ENCODE peak calls at places on chromosomes 11 and 22, in four cellular contexts. S, M, F and R are unnamed samples.

GRCh38 chr22:24683671-24684070 is 80.7 kb downstream of the GGT1 start:
- DNase-seq in S (no peak), M (no peak), F (peak), R (no peak)

GRCh38 chr22:32389685-32390084 is 22.4 kb downstream of the RTCB start:
- DNase-seq in M (no peak), S (no peak), F (peak), R (peak)

GRCh38 chr11:88807349-88807748 is 258.4 kb downstream of the GRM5 start:
- DNase-seq in F (no peak), M (no peak), S (no peak), R (no peak)

GRCh38 chr11:74409633-74410032 is 11.4 kb upstream of the PGM2L1 start:
- DNase-seq in F (no peak), M (no peak), S (no peak), R (no peak)

GRCh38 chr11:13644997-13645667 is 23.3 kb upstream of the FAR1 start:
- DNase-seq in M (no peak), S (no peak), F (no peak), R (no peak)

GRCh38 chr11:94926698-94927237 is 46.6 kb downstream of the CWC15 start:
- DNase-seq in M (peak), S (peak), F (peak), R (no peak)

GRCh38 chr11:129605815-129606214 is 209.8 kb upstream of the TMEM45B start:
- DNase-seq in S (no peak), F (no peak), M (no peak), R (no peak)

GRCh38 chr11:34423300-34423699 is 15.4 kb upstream of the CAT start:
- DNase-seq in M (no peak), S (no peak), F (no peak), R (no peak)

GRCh38 chr11:64853709-64854108 is 9.3 kb upstream of the CDC42BPG start:
- DNase-seq in F (no peak), M (no peak), S (no peak), R (no peak)

GRCh38 chr11:18383388-18384156 is 10.8 kb upstream of the LDHA start:
- DNase-seq in M (peak), S (peak), F (peak), R (peak)

GRCh38 chr11:45739866-45740265 is 65.1 kb upstream of the SLC35C1 start:
- DNase-seq in F (no peak), S (no peak), M (no peak), R (no peak)

GRCh38 chr11:63683133-63683991 is 2.1 kb downstream of the RTN3 start:
- DNase-seq in S (no peak), F (peak), M (no peak), R (no peak)

GRCh38 chr11:82782825-82783374 is 49.2 kb upstream of the FAM181B start:
- DNase-seq in M (no peak), F (no peak), S (no peak), R (no peak)

GRCh38 chr11:70503878-70504240 is 105.5 kb downstream of the CTTN start:
- DNase-seq in M (peak), S (peak), F (no peak), R (no peak)

GRCh38 chr22:36056980-36057379 is 28.4 kb upstream of the RBFOX2 start:
- DNase-seq in M (no peak), F (peak), S (no peak), R (no peak)

GRCh38 chr11:61999141-61999975 is 31.9 kb upstream of the FTH1 start:
- DNase-seq in M (no peak), S (no peak), F (no peak), R (no peak)

GRCh38 chr11:102139081-102139498 is 28.8 kb downstream of the YAP1 start:
- DNase-seq in M (no peak), F (peak), S (no peak), R (no peak)

GRCh38 chr22:41917375-41917905 is 2.6 kb upstream of the SHISA8 start:
- DNase-seq in S (no peak), F (no peak), M (no peak), R (no peak)

GRCh38 chr22:26485013-26485412 is 1.3 kb downstream of the SRRD start:
- DNase-seq in S (no peak), F (no peak), M (no peak), R (no peak)

GRCh38 chr11:18050853-18051252 is 4.8 kb upstream of the TPH1 start:
- DNase-seq in S (no peak), F (no peak), M (no peak), R (no peak)

GRCh38 chr11:133841279-133842043 is 3.9 kb downstream of the SPATA19 start:
- DNase-seq in S (no peak), F (no peak), M (no peak), R (no peak)

GRCh38 chr11:46601129-46601528 is 7.3 kb upstream of the AMBRA1 start:
- DNase-seq in M (no peak), F (peak), S (no peak), R (no peak)

GRCh38 chr11:122776546-122776945 is 61.8 kb upstream of the CRTAM start:
- DNase-seq in F (no peak), S (no peak), M (no peak), R (no peak)

GRCh38 chr11:123654566-123655081 is at the start of gene SCN3B:
- DNase-seq in F (peak), M (peak), S (peak), R (peak)

GRCh38 chr22:17368727-17369552 is at the start of gene CECR2:
- DNase-seq in M (peak), S (peak), F (no peak), R (no peak)

GRCh38 chr11:54944211-54944610 is 237.6 kb downstream of the OR4A5 start:
- DNase-seq in S (no peak), M (no peak), F (no peak), R (no peak)

DNA sequence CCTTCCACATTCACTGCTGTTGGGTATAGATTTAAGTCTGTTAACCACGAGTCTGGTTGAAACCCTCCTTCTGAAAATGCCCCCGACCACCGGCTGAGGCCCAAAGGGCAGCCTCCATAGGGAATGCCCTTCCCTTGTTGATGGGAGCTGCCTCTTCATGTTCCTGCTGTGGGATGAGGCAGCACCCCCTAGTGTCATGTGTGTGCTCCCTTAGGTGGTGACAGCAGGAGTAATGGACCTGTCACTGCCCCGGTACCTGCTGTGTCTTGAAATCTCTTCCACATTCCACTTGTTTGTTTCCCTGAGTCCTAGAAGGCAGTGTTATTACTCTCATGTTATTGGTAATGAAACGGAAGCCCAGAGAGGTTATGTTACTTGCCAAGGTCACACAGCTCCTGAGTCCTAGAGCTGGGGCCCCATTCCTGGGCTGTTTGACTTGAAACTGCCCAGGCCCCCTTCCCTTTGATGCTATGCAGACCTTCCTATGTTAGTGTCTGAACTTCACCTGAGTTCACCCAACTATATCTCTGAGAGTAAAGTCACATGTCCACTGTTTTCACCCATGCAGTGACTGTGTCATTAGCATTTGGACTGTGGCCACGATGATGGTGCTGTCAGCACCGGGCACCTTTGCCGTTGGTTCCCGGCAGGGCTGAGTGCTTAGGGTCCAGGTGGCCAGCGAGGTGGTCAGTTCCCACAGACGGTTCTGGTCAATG is 234.3 kb downstream of the TBC1D22A start:
- DNase-seq in F (no peak), M (no peak), S (peak), R (no peak)
- TF ChIP-seq CTCF in F (peak), M (peak), S (no peak), R (no peak)

GRCh38 chr11:43787823-43788222 is 92.8 kb upstream of the ALKBH3 start:
- DNase-seq in M (no peak), S (no peak), F (no peak), R (no peak)
- TF ChIP-seq CTCF in M (no peak), S (no peak), F (no peak), R (no peak)

GRCh38 chr11:124891390-124891861 is 6.2 kb downstream of the ROBO4 start:
- DNase-seq in M (peak), F (no peak), S (peak), R (no peak)
- TF ChIP-seq CTCF in M (peak), F (peak), S (no peak), R (no peak)

GRCh38 chr11:57762235-57762866 is 749 bp downstream of the CTNND1 start:
- DNase-seq in F (no peak), M (no peak), S (no peak), R (no peak)

GRCh38 chr11:57758174-57758573 is 3.4 kb upstream of the CTNND1 start:
- DNase-seq in F (no peak), S (no peak), M (no peak), R (no peak)

GRCh38 chr11:57763568-57763967 is 2.0 kb downstream of the CTNND1 start:
- DNase-seq in S (no peak), F (peak), M (no peak), R (no peak)

GRCh38 chr11:57764527-57764926 is 2.9 kb downstream of the CTNND1 start:
- DNase-seq in S (no peak), M (no peak), F (no peak), R (no peak)

GRCh38 chr11:57761301-57762234 is at the start of gene CTNND1:
- DNase-seq in S (peak), F (peak), M (peak), R (peak)
- TF ChIP-seq CTCF in S (no peak), F (no peak), M (no peak), R (no peak)

GRCh38 chr11:60251485-60252207 is 8.7 kb upstream of the MS4A4E start:
- DNase-seq in F (no peak), S (no peak), M (peak), R (peak)
- TF ChIP-seq CTCF in F (no peak), S (no peak), M (peak), R (peak)